ENCODE peak calls at places on chromosomes 4 and X, in six cellular contexts. W is GM19239; E is NCI-H1092; P is SW480; S is activated CD8-positive, alpha-beta memory T cell treated with anti-CD3 and anti-CD28 coated beads, Interleukin-2, amount 10 ng/mL, durations not matched to agents 7 days and 5 days; Y is activated naive CD4-positive, alpha-beta T cell. J is an unnamed sample.

GRCh38 chrX:132505116-132505515 is 16.3 kb upstream of the MBNL3 start:
- DNase-seq in W (no peak), E (no peak), P (no peak), S (no peak), Y (no peak), J (no peak)

GRCh38 chrX:37958493-37959211 is 47.7 kb upstream of the SYTL5 start:
- DNase-seq in W (no peak), E (no peak), P (peak; percentile 63), S (no peak), Y (no peak), J (no peak)

GRCh38 chr4:19739101-19739651 is 512.5 kb upstream of the SLIT2 start:
- DNase-seq in W (no peak), E (no peak), P (peak; percentile 37), S (no peak), Y (no peak), J (no peak)

GRCh38 chr4:56755901-56756300 is 65.6 kb downstream of the SPINK2 start:
- DNase-seq in W (no peak), E (no peak), P (no peak), S (no peak), Y (no peak), J (no peak)

GRCh38 chr4:142473218-142473959 is 372.7 kb downstream of the INPP4B start:
- DNase-seq in W (no peak), E (peak; percentile 1), P (peak; percentile 10), S (no peak), Y (no peak), J (peak; percentile 12)

GRCh38 chrX:135411893-135412292 is 9.9 kb upstream of the SMIM10L2A start:
- DNase-seq in W (no peak), E (no peak), P (no peak), S (no peak), Y (no peak), J (no peak)

GRCh38 chr4:123841431-123842121 is 445.0 kb downstream of the SPRY1 start:
- DNase-seq in W (no peak), E (no peak), P (no peak), S (no peak), Y (no peak), J (no peak)

GRCh38 chr4:7582313-7583096 is 147.8 kb upstream of the PSAPL1 start:
- DNase-seq in W (no peak), E (no peak), P (no peak), S (no peak), Y (no peak), J (no peak)

GRCh38 chr4:44988011-44988410 is 261.7 kb upstream of the GNPDA2 start:
- DNase-seq in W (no peak), E (no peak), P (no peak), S (no peak), Y (no peak), J (no peak)

GRCh38 chr4:174907508-174907907 is 10.7 kb upstream of the ADAM29 start:
- DNase-seq in W (no peak), E (no peak), P (no peak), S (no peak), Y (no peak), J (no peak)

GRCh38 chrX:110021180-110022022 is 18.5 kb downstream of the TMEM164 start:
- DNase-seq in W (no peak), E (no peak), P (no peak), S (no peak), Y (no peak), J (no peak)

GRCh38 chr4:81523672-81524436 is 52.1 kb upstream of the RASGEF1B start:
- DNase-seq in W (no peak), E (no peak), P (no peak), S (no peak), Y (no peak), J (no peak)

GRCh38 chrX:109826954-109827708 is 94.1 kb upstream of the ACSL4 start:
- DNase-seq in W (no peak), E (no peak), P (peak; percentile 57), S (no peak), Y (no peak), J (no peak)

J was measured in glutamatergic neuron.